ENCODE peak calls at places on chromosome 20, in nine cellular contexts. F, A, I, L, Q, H, V, N and U are unnamed samples.

GRCh38 chr20:34334654-34335407 is 28.2 kb upstream of the ITCH start:
- DNase-seq in L (no peak), V (no peak), I (no peak), N (no peak), F (no peak), H (peak; percentile 22), Q (no peak), A (no peak), U (peak; percentile 51)

GRCh38 chr20:4925842-4926530 is 75.3 kb downstream of the SLC23A2 start:
- DNase-seq in I (peak; percentile 71), Q (peak; percentile 87), N (peak; percentile 50), L (no peak), V (no peak), F (no peak), H (peak; percentile 31), A (peak; percentile 57), U (no peak)

GRCh38 chr20:61609461-61609860 is 357.4 kb downstream of the CDH4 start:
- DNase-seq in V (no peak), I (no peak), N (no peak), A (no peak), Q (no peak), F (no peak), L (no peak), H (no peak), U (no peak)

GRCh38 chr20:61678437-61678836 is 387.2 kb downstream of the TAF4 start:
- DNase-seq in V (no peak), N (peak; percentile 4), L (no peak), I (no peak), A (no peak), H (no peak), F (no peak), Q (no peak), U (no peak)

GRCh38 chr20:49276895-49277785 is 717 bp downstream of the ZNFX1 start:
- DNase-seq in N (peak; percentile 24), H (peak; percentile 14), L (peak; percentile 54), F (peak; percentile 74), V (peak; percentile 35), Q (no peak), A (no peak), I (peak; percentile 40), U (peak; percentile 64)

GRCh38 chr20:41362748-41363140 is 3.9 kb downstream of the EMILIN3 start:
- DNase-seq in F (peak; percentile 43), V (no peak), A (no peak), Q (no peak), H (no peak), I (no peak), L (no peak), N (no peak), U (no peak)

GRCh38 chr20:13331536-13331935 is 110.5 kb downstream of the ISM1 start:
- DNase-seq in H (no peak), I (no peak), Q (peak; percentile 13), L (no peak), N (no peak), F (no peak), V (no peak), A (no peak), U (peak; percentile 66)

GRCh38 chr20:15220778-15221565 is 883.6 kb upstream of the FLRT3 start:
- DNase-seq in A (no peak), N (no peak), F (peak; percentile 8), L (no peak), Q (peak; percentile 22), V (no peak), I (no peak), H (no peak), U (no peak)

GRCh38 chr20:33674294-33675126 is at the start of gene NECAB3:
- DNase-seq in N (peak; percentile 88), I (peak; percentile 89), F (peak; percentile 99), Q (no peak), A (peak; percentile 65), V (peak; percentile 51), H (peak; percentile 78), L (peak; percentile 83), U (peak; percentile 75)

GRCh38 chr20:497979-498378 is 35.6 kb upstream of the TBC1D20 start:
- DNase-seq in F (no peak), L (no peak), V (no peak), N (no peak), A (no peak), H (no peak), Q (no peak), I (no peak), U (no peak)

GRCh38 chr20:2234788-2235187 is 61.0 kb upstream of the TGM3 start:
- DNase-seq in A (no peak), N (no peak), L (no peak), F (peak; percentile 34), I (no peak), Q (no peak), H (no peak), V (no peak), U (no peak)

GRCh38 chr20:64049060-64049886 is at the start of gene SOX18:
- DNase-seq in H (no peak), N (peak; percentile 64), I (peak; percentile 76), A (peak; percentile 26), L (no peak), V (peak; percentile 49), Q (no peak), F (peak; percentile 90), U (peak; percentile 84)
- H3K4me3 ChIP-seq in H (no peak within 1 kb of the TSS), N (peak within 1 kb of the TSS; percentile 71), I (peak within 1 kb of the TSS; percentile 39), A (no peak within 1 kb of the TSS), L (peak within 1 kb of the TSS; percentile 48), V (no peak within 1 kb of the TSS), Q (no peak within 1 kb of the TSS), F (peak within 1 kb of the TSS; percentile 40), U (peak within 1 kb of the TSS; percentile 61)

GRCh38 chr20:56657879-56658278 is 28.8 kb downstream of the TFAP2C start:
- DNase-seq in N (no peak), V (no peak), I (no peak), Q (no peak), H (no peak), F (no peak), A (no peak), L (no peak), U (no peak)

GRCh38 chr20:56653221-56653620 is 24.1 kb downstream of the TFAP2C start:
- DNase-seq in L (no peak), H (no peak), N (no peak), Q (no peak), V (no peak), I (no peak), F (no peak), A (no peak), U (no peak)

DNA sequence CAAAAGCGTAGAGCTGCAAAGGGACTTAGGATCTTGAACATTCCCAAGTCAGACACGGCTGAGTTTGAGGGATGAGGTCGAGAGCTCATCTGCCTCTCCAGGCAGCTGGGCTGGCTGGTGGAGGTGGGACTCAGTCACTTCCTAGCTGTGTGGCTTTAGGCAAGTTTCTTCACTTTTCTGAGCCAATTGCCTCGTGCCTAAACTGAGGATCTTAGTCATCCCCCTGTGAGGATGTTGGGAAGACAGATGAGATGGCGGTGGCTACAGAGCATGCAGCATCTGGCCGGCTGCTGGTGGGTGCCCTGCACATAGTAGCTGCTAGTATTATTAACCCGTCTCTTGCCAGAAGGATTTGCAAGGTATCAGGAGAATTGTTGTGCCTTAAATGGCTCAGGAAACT is 27.5 kb downstream of the TFAP2C start:
- DNase-seq in F (no peak), L (no peak), I (no peak), N (no peak), V (no peak), A (no peak), Q (no peak), H (no peak), U (no peak)
- H3K27me3 ChIP-seq in F (no peaks in the 10 kb centered on the region), L (peaks cover 5% of the 10 kb centered on the region), I (peaks cover 7% of the 10 kb centered on the region), N (peaks cover 45% of the 10 kb centered on the region), V (no peaks in the 10 kb centered on the region), A (no peaks in the 10 kb centered on the region), Q (peaks cover 4% of the 10 kb centered on the region), H (no peaks in the 10 kb centered on the region), U (peaks cover 15% of the 10 kb centered on the region)

GRCh38 chr20:32484221-32485125 is 100.7 kb downstream of the NOL4L start:
- DNase-seq in H (no peak), F (peak; percentile 92), Q (no peak), I (peak; percentile 53), V (no peak), N (peak; percentile 36), L (no peak), A (no peak), U (no peak)

GRCh38 chr20:32483351-32484220 is 101.5 kb downstream of the NOL4L start:
- DNase-seq in I (peak; percentile 75), L (peak; percentile 74), N (peak; percentile 60), H (peak; percentile 43), Q (peak; percentile 77), F (peak; percentile 99), V (peak; percentile 38), A (peak; percentile 65), U (peak; percentile 88)

GRCh38 chr20:32480361-32481199 is 104.6 kb downstream of the NOL4L start:
- DNase-seq in N (peak; percentile 3), F (peak; percentile 33), V (no peak), I (no peak), H (no peak), Q (no peak), L (no peak), A (no peak), U (no peak)

GRCh38 chr20:32481311-32482103 is 103.6 kb downstream of the NOL4L start:
- DNase-seq in V (no peak), A (no peak), N (no peak), I (no peak), L (no peak), H (no peak), Q (no peak), F (peak; percentile 70), U (no peak)

GRCh38 chr20:32482251-32483220 is 102.6 kb downstream of the NOL4L start:
- DNase-seq in L (peak; percentile 67), H (no peak), I (peak; percentile 67), V (peak; percentile 33), F (peak; percentile 93), Q (no peak), A (no peak), N (peak; percentile 63), U (no peak)
- H3K4me3 ChIP-seq in L (peak overlapping the region; percentile 74), H (peak overlapping the region; percentile 55), I (peak overlapping the region; percentile 67), V (peak overlapping the region; percentile 11), F (peak overlapping the region; percentile 87), Q (peak overlapping the region; percentile 72), A (peak overlapping the region; percentile 70), N (peak overlapping the region; percentile 85), U (peak overlapping the region; percentile 81)

GRCh38 chr20:57574954-57575353 is 14.0 kb downstream of the PCK1 start:
- DNase-seq in H (no peak), N (no peak), L (no peak), A (no peak), Q (no peak), I (no peak), F (no peak), V (no peak), U (no peak)
- H3K27me3 ChIP-seq in H (peaks cover 36% of the 10 kb centered on the region), N (peaks cover 96% of the 10 kb centered on the region), L (peaks cover 63% of the 10 kb centered on the region), A (no peaks in the 10 kb centered on the region), Q (peaks cover 48% of the 10 kb centered on the region), I (peaks cover 38% of the 10 kb centered on the region), F (no peaks in the 10 kb centered on the region), V (peaks cover 5% of the 10 kb centered on the region), U (peaks cover 19% of the 10 kb centered on the region)